ENCODE peak calls at places on chromosomes 2 and 18, in five cellular contexts. D is HepG2, G is GM12878, B is K562, H is H1. Q is an unnamed sample.

GRCh38 chr2:236568068-236568921 is 1.3 kb upstream of the ACKR3 start:
- DNase-seq in G (no peak), D (no peak), B (no peak), H (no peak), Q (peak)

GRCh38 chr2:44897406-44897805 is 44.1 kb upstream of the SIX3 start:
- DNase-seq in G (no peak), D (no peak), H (no peak), B (no peak), Q (no peak)

GRCh38 chr2:127592761-127593227 is 53.2 kb upstream of the GPR17 start:
- DNase-seq in D (no peak), B (no peak), G (no peak), H (no peak), Q (no peak)

GRCh38 chr18:57759650-57760049 is 43.5 kb downstream of the ATP8B1 start:
- DNase-seq in H (no peak), D (no peak), G (no peak), B (no peak), Q (no peak)

GRCh38 chr18:67104700-67105284 is 411.7 kb downstream of the DSEL start:
- DNase-seq in G (no peak), B (peak), H (peak), D (peak), Q (peak)

GRCh38 chr18:52200891-52201663 is 138.9 kb upstream of the DCC start:
- DNase-seq in B (no peak), H (no peak), D (no peak), G (no peak), Q (no peak)

GRCh38 chr2:25822190-25823117 is 55.8 kb downstream of the ASXL2 start:
- DNase-seq in H (peak), B (no peak), D (no peak), G (no peak), Q (peak)

GRCh38 chr2:232339121-232340081 is 39.1 kb upstream of the ALPP start:
- DNase-seq in D (no peak), G (no peak), B (no peak), H (no peak), Q (no peak)

GRCh38 chr2:224538739-224539138 is 46.4 kb downstream of the CUL3 start:
- DNase-seq in H (no peak), G (no peak), B (no peak), D (peak), Q (no peak)

GRCh38 chr2:112483047-112483473 is 1.1 kb downstream of the TTL start:
- DNase-seq in G (no peak), B (peak), D (peak), H (no peak), Q (peak)

GRCh38 chr18:2515408-2515807 is 55.9 kb downstream of the METTL4 start:
- DNase-seq in H (no peak), G (no peak), D (no peak), B (no peak), Q (no peak)

GRCh38 chr2:41970898-41971660 is 76.7 kb upstream of the PKDCC start:
- DNase-seq in B (no peak), D (no peak), G (no peak), H (no peak), Q (no peak)

GRCh38 chr2:41973871-41974270 is 74.0 kb upstream of the PKDCC start:
- DNase-seq in H (no peak), D (no peak), B (no peak), G (no peak), Q (no peak)

GRCh38 chr2:41968182-41968578 is 79.6 kb upstream of the PKDCC start:
- DNase-seq in H (no peak), B (no peak), D (no peak), G (no peak), Q (no peak)

GRCh38 chr2:41972819-41973218 is 75.0 kb upstream of the PKDCC start:
- DNase-seq in H (no peak), B (peak), G (no peak), D (no peak), Q (no peak)

GRCh38 chr2:41972179-41972578 is 75.6 kb upstream of the PKDCC start:
- DNase-seq in B (no peak), H (no peak), D (no peak), G (no peak), Q (no peak)
- TF ChIP-seq GABPA in B (no peak), H (no peak), D (no peak), G (no peak), Q (no peak)

GRCh38 chr18:31268985-31269406 is 49.0 kb upstream of the DSG1 start:
- DNase-seq in G (peak), D (no peak), B (no peak), H (no peak), Q (no peak)
- TF ChIP-seq MAX in G (no peak), D (no peak), B (no peak), H (no peak), Q (no peak)

GRCh38 chr2:234967201-234967873 is 15.5 kb downstream of the SH3BP4 start:
- DNase-seq in D (no peak), H (no peak), G (no peak), B (no peak), Q (no peak)
- TF ChIP-seq GABPA in D (no peak), H (no peak), G (no peak), B (no peak), Q (no peak)

GRCh38 chr18:21191596-21192307 is 50.3 kb upstream of the GREB1L start:
- DNase-seq in G (no peak), B (peak), H (peak), D (peak), Q (peak)
- TF ChIP-seq MAX in G (no peak), B (no peak), H (no peak), D (no peak), Q (no peak)

DNA sequence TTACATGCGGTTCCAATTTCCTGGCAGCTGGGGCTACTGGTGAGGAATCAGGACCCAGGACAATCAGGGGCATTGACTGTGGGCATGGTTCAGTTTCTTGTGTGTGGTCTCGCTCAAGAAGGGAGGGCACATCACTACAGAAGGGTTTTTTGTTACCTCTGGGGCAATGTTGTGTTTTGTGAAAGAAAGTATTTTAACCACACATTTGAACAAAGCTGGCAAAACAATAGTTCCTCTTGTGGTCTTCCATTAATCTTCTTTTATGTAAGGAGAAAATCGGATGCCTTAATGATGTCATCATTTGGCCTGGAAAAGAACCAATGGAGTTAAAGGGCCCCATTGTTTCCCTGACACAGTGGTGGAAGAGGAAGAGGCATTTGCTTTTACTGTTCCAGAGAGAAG is 197.4 kb downstream of the SH3BP4 start:
- DNase-seq in D (no peak), H (no peak), B (no peak), G (no peak), Q (no peak)
- TF ChIP-seq GABPA in D (no peak), H (no peak), B (no peak), G (no peak), Q (no peak)

Q was measured in SK-N-SH.